ENCODE peak calls at places on chromosomes 5 and 9, in five cellular contexts. O is mammary epithelial cell, C is transverse colon, N is NT2/D1, M is tibial nerve. J is an unnamed sample.

GRCh38 chr9:115973241-115973640 is 180.3 kb upstream of the PAPPA start:
- DNase-seq in C (no peak), O (peak; percentile 9), M (no peak), N (no peak), J (no peak)

GRCh38 chr5:39231705-39232525 is 12.6 kb upstream of the FYB1 start:
- DNase-seq in M (no peak), C (no peak), N (no peak), O (peak; percentile 94), J (no peak)

GRCh38 chr5:65480306-65480865 is 1.3 kb downstream of the ADAMTS6 start:
- DNase-seq in M (peak; percentile 61), C (peak; percentile 76), N (no peak), O (peak; percentile 67), J (no peak)

GRCh38 chr5:120415985-120416384 is 48.1 kb upstream of the PRR16 start:
- DNase-seq in M (no peak), N (no peak), O (no peak), C (no peak), J (no peak)

GRCh38 chr9:135907006-135907434 is 326 bp downstream of the CAMSAP1 start:
- DNase-seq in N (peak; percentile 28), O (no peak), M (no peak), C (peak; percentile 27), J (no peak)

GRCh38 chr9:128160603-128160987 is 530 bp downstream of the BBLN start:
- DNase-seq in M (no peak), N (no peak), C (peak; percentile 28), O (no peak), J (no peak)

GRCh38 chr9:124622882-124623281 is 115.7 kb upstream of the NR5A1 start:
- DNase-seq in M (no peak), C (no peak), N (no peak), O (no peak), J (no peak)

GRCh38 chr5:173741729-173742431 is 125.4 kb upstream of the BOD1 start:
- DNase-seq in C (no peak), O (no peak), M (no peak), N (no peak), J (no peak)

GRCh38 chr9:68560131-68560844 is 19.6 kb upstream of the TMEM252 start:
- DNase-seq in C (peak; percentile 63), O (no peak), M (peak; percentile 31), N (peak; percentile 46), J (no peak)

GRCh38 chr5:52531105-52531504 is 256.6 kb upstream of the ITGA1 start:
- DNase-seq in C (no peak), N (no peak), M (no peak), O (no peak), J (no peak)

GRCh38 chr5:86917117-86917579 is 299.4 kb downstream of the COX7C start:
- DNase-seq in M (no peak), C (no peak), O (peak; percentile 6), N (no peak), J (no peak)

GRCh38 chr5:92741906-92742305 is 839.1 kb downstream of the NR2F1-AS1 start:
- DNase-seq in M (no peak), N (no peak), C (no peak), O (peak; percentile 21), J (no peak)

GRCh38 chr9:92147854-92148184 is 32.6 kb upstream of the SPTLC1 start:
- DNase-seq in C (no peak), M (no peak), O (no peak), N (no peak), J (no peak)

GRCh38 chr9:115025721-115026120 is 92.2 kb downstream of the TNC start:
- DNase-seq in C (no peak), N (no peak), M (no peak), O (no peak), J (no peak)

GRCh38 chr9:101915479-101915878 is 177.0 kb upstream of the GRIN3A start:
- DNase-seq in C (no peak), N (no peak), M (no peak), O (peak; percentile 8), J (no peak)

GRCh38 chr5:107781451-107781850 is 110.7 kb upstream of the EFNA5 start:
- DNase-seq in C (no peak), O (peak; percentile 3), N (no peak), M (no peak), J (no peak)

GRCh38 chr5:14587143-14587542 is 5.6 kb downstream of the OTULINL start:
- DNase-seq in M (no peak), O (no peak), C (no peak), N (no peak), J (no peak)

GRCh38 chr5:1967716-1968115 is 85.0 kb upstream of the IRX4 start:
- DNase-seq in M (no peak), C (no peak), O (no peak), N (no peak), J (no peak)

GRCh38 chr9:95462419-95463121 is 54.2 kb downstream of the PTCH1 start:
- DNase-seq in M (peak; percentile 67), O (peak; percentile 69), C (peak; percentile 84), N (no peak), J (peak; percentile 66)

GRCh38 chr9:18299449-18299848 is 174.5 kb upstream of the ADAMTSL1 start:
- DNase-seq in N (no peak), O (no peak), M (no peak), C (no peak), J (no peak)

GRCh38 chr5:139431706-139432105 is 7.6 kb downstream of the DNAJC18 start:
- DNase-seq in O (no peak), C (no peak), N (no peak), M (no peak), J (no peak)

GRCh38 chr5:73793911-73794310 is 167.9 kb downstream of the ARHGEF28 start:
- DNase-seq in M (no peak), O (peak; percentile 32), N (no peak), C (no peak), J (no peak)

GRCh38 chr9:87127543-87127942 is 180.2 kb upstream of the GAS1 start:
- DNase-seq in C (no peak), M (no peak), N (no peak), O (no peak), J (no peak)

GRCh38 chr9:93679536-93680444 is 103.4 kb downstream of the PHF2 start:
- DNase-seq in C (no peak), N (no peak), M (no peak), O (no peak), J (no peak)

GRCh38 chr9:90013778-90014177 is 409.0 kb downstream of the GADD45G start:
- DNase-seq in O (no peak), C (no peak), M (no peak), N (no peak), J (no peak)

GRCh38 chr5:73485715-73486114 is 12.5 kb upstream of the BTF3 start:
- DNase-seq in M (no peak), C (no peak), O (no peak), N (no peak), J (no peak)

GRCh38 chr9:136488247-136489214 is 5.7 kb upstream of the SEC16A start:
- DNase-seq in M (no peak), N (peak; percentile 43), C (peak; percentile 84), O (peak; percentile 43), J (peak; percentile 62)

GRCh38 chr9:129270903-129271431 is 92.9 kb upstream of the IER5L start:
- DNase-seq in C (peak; percentile 28), N (no peak), M (no peak), O (peak; percentile 82), J (no peak)

GRCh38 chr9:97741947-97742346 is 44.8 kb upstream of the XPA start:
- DNase-seq in N (no peak), C (no peak), M (no peak), O (no peak), J (no peak)

GRCh38 chr5:34826347-34826746 is 12.6 kb upstream of the TTC23L start:
- DNase-seq in M (no peak), C (no peak), O (no peak), N (no peak), J (no peak)

GRCh38 chr9:20606637-20607036 is 15.7 kb downstream of the MLLT3 start:
- DNase-seq in C (no peak), M (no peak), O (no peak), N (no peak), J (no peak)

DNA sequence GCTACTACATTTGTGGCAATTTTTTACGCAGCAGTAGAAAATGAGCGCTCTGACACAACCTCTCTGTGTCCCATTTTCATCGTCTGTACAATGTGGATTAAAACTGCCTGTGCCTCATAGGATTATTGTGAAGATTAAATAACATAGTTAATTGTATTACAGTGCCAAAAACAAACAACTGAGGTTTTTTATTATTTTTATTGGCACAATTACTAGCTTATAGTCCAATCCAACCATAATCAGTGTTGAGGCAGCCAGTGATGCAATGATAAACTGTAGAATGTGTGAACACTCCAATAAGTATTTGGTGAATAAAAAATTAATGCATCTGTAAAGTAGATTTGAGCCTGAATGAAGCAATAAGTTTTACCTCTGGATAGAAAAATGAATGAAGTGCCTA is 588.3 kb downstream of the DNAH5 start:
- DNase-seq in M (no peak), O (no peak), C (no peak), N (no peak), J (no peak)
- H3K9me3 ChIP-seq in M (no peaks in the 10 kb centered on the region), O (no peaks in the 10 kb centered on the region), C (no peaks in the 10 kb centered on the region), N (no peaks in the 10 kb centered on the region), J (no peaks in the 10 kb centered on the region)

DNA sequence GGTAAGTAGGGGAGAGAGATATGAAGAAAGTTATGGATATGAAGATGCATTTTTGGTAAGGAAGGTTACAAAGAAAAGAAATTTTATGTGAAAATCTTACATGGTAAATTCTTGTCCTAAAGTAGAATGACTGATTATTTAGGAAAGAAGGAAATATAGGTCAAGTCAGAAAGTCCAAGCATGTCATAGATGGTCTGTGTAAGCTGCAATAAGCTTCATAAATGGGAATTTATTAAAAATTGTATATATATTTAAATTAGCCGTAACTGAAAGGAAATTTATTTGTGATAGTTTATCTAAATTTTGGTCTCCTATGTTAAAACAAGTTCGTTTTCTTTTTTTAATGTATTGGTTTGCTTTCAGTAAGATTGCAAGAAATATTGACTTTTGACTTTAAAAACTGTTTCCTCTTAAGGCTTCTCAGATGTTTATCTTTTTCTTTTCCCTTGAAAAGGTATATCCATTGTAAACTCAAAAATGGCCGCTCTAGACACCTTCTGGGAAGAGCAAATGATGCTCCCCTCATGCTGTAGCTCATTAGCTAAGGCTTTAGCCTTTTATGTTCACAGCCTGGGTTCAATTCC is 46.8 kb upstream of the HAPLN1 start:
- DNase-seq in O (no peak), C (no peak), N (no peak), M (no peak), J (no peak)
- H3K9me3 ChIP-seq in O (peaks cover 3% of the 10 kb centered on the region), C (peaks cover 8% of the 10 kb centered on the region), N (peaks cover 53% of the 10 kb centered on the region), M (no peaks in the 10 kb centered on the region), J (no peaks in the 10 kb centered on the region)

DNA sequence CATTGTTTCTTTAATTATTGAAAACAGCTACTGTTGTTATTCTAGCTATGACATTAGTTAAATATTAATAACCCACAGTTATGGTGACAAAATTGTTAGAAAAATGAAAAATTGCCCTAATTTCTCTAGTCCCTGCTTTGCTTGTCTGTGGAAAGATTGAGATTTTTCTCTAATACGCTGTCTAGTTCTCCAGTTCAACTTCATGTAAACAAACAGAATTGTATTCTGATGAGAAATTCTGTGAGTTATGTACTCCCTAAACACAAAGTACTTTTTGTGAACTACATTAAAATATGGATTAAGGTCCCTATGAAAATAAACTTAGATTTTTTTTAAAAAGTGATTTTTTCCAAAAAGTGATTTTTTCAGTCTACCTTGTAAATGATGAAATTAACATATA is 8.7 kb downstream of the SLF1 start:
- DNase-seq in O (no peak), N (no peak), M (no peak), C (no peak), J (no peak)
- H3K9me3 ChIP-seq in O (no peaks in the 10 kb centered on the region), N (no peaks in the 10 kb centered on the region), M (no peaks in the 10 kb centered on the region), C (no peaks in the 10 kb centered on the region), J (no peaks in the 10 kb centered on the region)

GRCh38 chr5:4422247-4422646 is 717.9 kb upstream of the ADAMTS16 start:
- DNase-seq in M (no peak), C (no peak), O (peak; percentile 4), N (no peak), J (no peak)

GRCh38 chr5:4419276-4419675 is 720.9 kb upstream of the ADAMTS16 start:
- DNase-seq in O (no peak), N (no peak), C (no peak), M (no peak), J (no peak)

GRCh38 chr5:4420177-4420576 is 720.0 kb upstream of the ADAMTS16 start:
- DNase-seq in N (no peak), C (no peak), O (no peak), M (no peak), J (no peak)
- H3K9me3 ChIP-seq in N (no peaks in the 10 kb centered on the region), C (no peaks in the 10 kb centered on the region), O (no peaks in the 10 kb centered on the region), M (no peaks in the 10 kb centered on the region), J (no peaks in the 10 kb centered on the region)

J was measured in T-helper 17 cell.